ENCODE peak calls at places on chromosomes 3 and 15, in four cellular contexts. N is upper lobe of right lung, F is mesendoderm, J is tibial nerve. B is an unnamed sample. For H3K4me1, the result is how much of the 10 kb centered on the place peaks cover.

GRCh38 chr15:57782731-57783130 is 76.2 kb downstream of the POLR2M start:
- DNase-seq in N (no peak), F (no peak), J (no peak), B (no peak)

GRCh38 chr3:105965384-105965783 is 96.6 kb upstream of the CBLB start:
- DNase-seq in N (no peak), F (no peak), J (peak), B (no peak)

GRCh38 chr3:124092811-124093210 is 100.9 kb upstream of the ROPN1 start:
- DNase-seq in N (no peak), F (peak), J (no peak), B (no peak)

GRCh38 chr3:111338059-111338698 is 203.8 kb upstream of the CD96 start:
- DNase-seq in N (no peak), F (peak), J (peak), B (no peak)

GRCh38 chr3:149375824-149376196 is 1.6 kb downstream of the TM4SF1 start:
- DNase-seq in N (no peak), F (no peak), J (no peak), B (no peak)

GRCh38 chr3:59128685-59129084 is 78.9 kb upstream of the CFAP20DC start:
- DNase-seq in N (no peak), F (peak), J (no peak), B (no peak)

GRCh38 chr3:118760611-118761606 is 273.7 kb downstream of the IGSF11 start:
- DNase-seq in N (no peak), F (peak), J (no peak), B (no peak)

GRCh38 chr3:112372396-112372795 is 39.4 kb downstream of the CD200 start:
- DNase-seq in N (no peak), F (no peak), J (no peak), B (no peak)

GRCh38 chr15:90062729-90063684 is 39.3 kb downstream of the IDH2 start:
- DNase-seq in N (no peak), F (no peak), J (no peak), B (no peak)

GRCh38 chr3:130276203-130276803 is 69.2 kb upstream of the COL6A5 start:
- DNase-seq in N (no peak), F (peak), J (peak), B (no peak)

GRCh38 chr15:88574646-88575045 is 28.2 kb upstream of the DET1 start:
- DNase-seq in N (no peak), F (peak), J (no peak), B (no peak)

GRCh38 chr15:53197426-53197839 is 407.3 kb upstream of the ONECUT1 start:
- DNase-seq in N (peak), F (peak), J (peak), B (peak)

GRCh38 chr15:74768771-74769342 is 13.0 kb upstream of the CSK start:
- DNase-seq in N (peak), F (peak), J (peak), B (no peak)

GRCh38 chr3:161419555-161420333 is 48.4 kb upstream of the SPTSSB start:
- DNase-seq in N (no peak), F (no peak), J (no peak), B (no peak)

GRCh38 chr3:142960322-142960850 is 3.1 kb downstream of the PAQR9 start:
- DNase-seq in N (no peak), F (no peak), J (no peak), B (no peak)

GRCh38 chr3:60803812-60804211 is 447.4 kb downstream of the FHIT start:
- DNase-seq in N (no peak), F (no peak), J (no peak), B (no peak)
- H3K4me1 ChIP-seq in N (under half), F (under half), J (under half), B (under half)

GRCh38 chr3:154003649-154004048 is 117.5 kb upstream of the ARHGEF26 start:
- DNase-seq in N (no peak), F (no peak), J (no peak), B (no peak)
- H3K4me3 ChIP-seq in N (no peak), F (no peak), J (no peak), B (no peak)

GRCh38 chr15:98955980-98956723 is 51.4 kb downstream of the PGPEP1L start:
- DNase-seq in N (no peak), F (no peak), J (no peak), B (no peak)

GRCh38 chr15:98954411-98954810 is 53.2 kb downstream of the PGPEP1L start:
- DNase-seq in N (no peak), F (no peak), J (peak), B (peak)

GRCh38 chr15:98956796-98957553 is 50.6 kb downstream of the PGPEP1L start:
- DNase-seq in N (no peak), F (no peak), J (no peak), B (no peak)

GRCh38 chr15:98953950-98954349 is 53.6 kb downstream of the PGPEP1L start:
- DNase-seq in N (no peak), F (no peak), J (no peak), B (no peak)

DNA sequence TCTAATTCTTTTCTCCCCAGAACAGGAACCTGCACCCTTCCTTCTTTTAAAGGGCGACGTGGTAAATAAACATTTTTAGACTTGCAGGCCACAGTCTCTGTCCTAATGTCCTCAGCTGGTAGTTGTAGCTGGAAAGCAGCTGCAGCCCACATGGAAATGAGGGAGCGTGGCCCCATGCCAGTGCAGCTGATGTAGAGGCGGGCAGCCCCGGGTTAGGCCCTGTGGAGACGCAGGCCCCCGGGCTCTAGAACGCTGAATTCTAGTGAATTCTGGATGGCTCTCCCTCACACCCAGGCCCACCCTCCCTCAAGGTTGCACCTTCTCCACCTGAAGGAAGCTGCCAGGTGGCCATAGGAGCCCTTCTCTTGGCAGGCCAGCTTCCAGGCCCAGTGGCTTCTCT is 52.3 kb downstream of the PGPEP1L start:
- DNase-seq in N (no peak), F (no peak), J (peak), B (peak)
- H3K4me1 ChIP-seq in N (under half), F (under half), J (under half), B (half or more)

DNA sequence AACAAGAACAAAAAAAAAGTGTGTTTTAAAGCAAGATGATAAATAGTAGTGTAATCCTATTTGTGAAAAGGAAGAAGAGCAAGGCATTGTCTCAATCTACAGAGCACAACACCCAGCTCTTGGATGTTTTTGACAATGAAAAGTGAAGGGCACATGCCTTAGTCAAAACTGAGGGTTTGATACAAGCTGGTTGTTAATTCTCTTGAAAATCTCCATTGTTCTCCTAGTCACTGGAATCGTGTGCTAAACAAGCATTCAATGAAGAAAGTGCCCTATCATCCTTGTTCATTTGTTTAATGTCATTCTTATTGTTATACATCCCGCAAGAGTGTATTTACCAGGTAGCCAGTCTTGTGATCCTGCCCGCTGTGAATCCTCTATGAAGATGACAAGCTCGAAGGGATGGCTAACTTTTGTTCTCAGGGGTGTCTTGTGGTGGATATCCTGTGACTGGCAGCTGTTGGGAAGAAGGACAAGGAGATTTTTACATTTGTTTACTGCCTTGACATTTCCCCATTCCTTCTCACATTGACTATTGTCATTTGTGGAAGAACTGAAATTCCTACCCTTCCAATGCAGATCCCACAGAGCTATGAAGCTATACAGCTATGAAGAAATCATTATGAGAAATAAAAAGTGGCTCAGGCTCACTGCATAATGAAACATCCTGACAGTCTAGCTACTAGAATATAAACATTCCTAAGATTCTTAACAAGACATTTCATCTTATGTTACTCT is 175.9 kb downstream of the VGLL3 start:
- DNase-seq in N (no peak), F (peak), J (no peak), B (no peak)
- H3K4me3 ChIP-seq in N (no peak), F (no peak), J (no peak), B (no peak)

DNA sequence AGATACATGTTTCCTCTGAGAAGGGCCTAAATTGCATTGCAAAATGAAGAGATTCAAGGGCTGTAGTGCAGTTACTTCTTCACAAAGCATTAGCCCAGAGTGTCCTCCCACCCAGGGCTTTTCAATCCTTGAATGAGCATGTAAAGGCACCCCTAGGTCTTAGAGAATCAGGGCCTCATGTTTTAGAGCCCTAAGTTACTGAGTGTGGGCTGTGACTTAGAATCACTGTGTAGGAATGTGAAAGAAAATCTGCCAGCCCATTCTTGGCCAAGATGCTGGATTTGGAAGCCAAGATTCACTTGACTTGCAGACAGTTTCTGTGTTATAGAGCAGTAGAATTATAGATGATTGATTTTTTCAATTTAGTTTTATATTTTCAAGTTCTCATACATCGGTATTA is 153.2 kb downstream of the MYRIP start:
- DNase-seq in N (no peak), F (no peak), J (peak), B (no peak)
- H3K4me1 ChIP-seq in N (under half), F (under half), J (under half), B (under half)

DNA sequence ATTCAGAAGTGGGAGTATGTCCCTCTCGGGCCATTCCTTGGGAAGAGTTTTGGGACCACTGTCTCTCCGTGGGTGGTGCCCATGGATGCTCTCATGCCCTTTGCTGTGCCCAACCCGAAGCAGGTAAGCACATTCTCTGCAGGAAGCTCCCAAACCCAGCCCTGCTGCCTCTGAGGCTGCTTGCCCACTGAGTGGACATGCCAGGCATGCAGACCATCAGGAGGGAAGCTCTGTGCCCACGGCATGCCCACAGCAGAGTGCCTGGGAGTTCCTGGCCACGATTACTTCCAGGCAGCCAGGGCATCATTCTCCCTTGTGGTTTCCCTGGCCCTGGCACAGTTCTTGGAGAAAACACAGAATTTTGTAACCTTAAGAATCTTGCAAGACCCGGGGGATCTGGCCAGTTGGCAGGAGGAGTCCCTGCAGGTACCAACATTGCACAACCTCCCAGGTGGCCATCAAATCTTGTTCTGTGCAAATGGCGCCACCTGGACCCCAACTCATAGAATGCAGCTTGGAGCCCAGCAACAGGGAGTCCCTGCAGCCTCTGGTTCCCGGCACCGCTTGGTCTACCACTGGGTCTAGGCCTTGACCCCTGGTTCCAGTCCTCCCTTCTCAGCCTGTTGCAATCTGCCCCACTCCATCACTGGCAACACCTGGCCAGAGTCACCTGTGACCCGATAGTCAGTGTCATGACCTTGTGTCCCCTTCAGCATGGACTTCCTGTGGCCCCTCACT is 20.4 kb downstream of the FAH start:
- DNase-seq in N (peak), F (peak), J (peak), B (peak)
- H3K4me3 ChIP-seq in N (no peak), F (no peak), J (no peak), B (no peak)

DNA sequence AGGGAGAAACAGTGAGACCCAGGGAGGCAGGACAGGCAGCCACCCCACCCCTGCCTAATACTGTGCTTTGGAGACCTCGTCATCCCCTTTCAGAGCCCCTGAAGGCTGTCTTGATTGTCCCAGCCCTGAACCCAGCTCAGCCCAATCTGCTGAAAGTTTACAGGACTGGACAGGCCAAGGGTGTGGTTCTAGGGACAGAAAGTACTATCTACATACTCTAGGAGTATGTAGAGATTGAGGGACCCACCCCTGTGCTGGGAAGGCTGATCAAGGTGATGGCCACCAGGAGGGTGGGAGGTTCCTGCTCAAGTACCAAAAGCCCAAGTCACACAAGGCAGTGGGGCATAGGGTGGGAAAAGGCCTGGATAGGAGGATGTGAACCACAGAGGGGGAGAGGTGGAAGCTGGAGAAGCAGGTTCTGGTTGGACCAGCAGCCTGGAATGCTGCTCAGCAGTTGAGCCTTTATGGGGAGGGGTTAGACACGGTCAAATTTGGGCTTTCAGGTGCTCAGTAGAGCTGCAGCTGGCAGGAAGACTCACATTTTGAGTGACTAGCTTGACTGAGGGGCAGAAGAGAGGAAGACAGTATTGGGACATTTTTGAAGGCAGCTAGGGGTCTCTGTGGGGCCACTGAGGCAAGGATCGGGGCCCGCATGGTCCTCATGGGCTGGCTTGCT is 6.7 kb downstream of the NBEAL2 start:
- DNase-seq in N (no peak), F (no peak), J (no peak), B (no peak)
- H3K4me1 ChIP-seq in N (half or more), F (under half), J (half or more), B (under half)